ENCODE peak calls at places on chromosomes 13 and 19, in ten cellular contexts. X is colonic mucosa; U is fibroblast of lung; D is cardiac muscle cell; V is heart right ventricle; I is WERI-Rb-1; F is SK-N-SH; W is IMR-90; H is CD8-positive, alpha-beta T cell; Q is AG10803. B is an unnamed sample.

GRCh38 chr13:36038785-36039415 is 92.3 kb downstream of the DCLK1 start:
- DNase-seq in X (no peak), U (peak), D (no peak), V (no peak), I (no peak), F (no peak), W (no peak), H (no peak), Q (no peak), B (peak)

GRCh38 chr13:24700539-24700938 is 20.3 kb downstream of the ATP12A start:
- DNase-seq in X (no peak), U (no peak), D (no peak), V (no peak), I (no peak), F (no peak), W (no peak), H (no peak), Q (no peak), B (no peak)

GRCh38 chr19:10155834-10156233 is 36.1 kb upstream of the EIF3G start:
- DNase-seq in X (no peak), U (peak), D (no peak), V (no peak), I (no peak), F (no peak), W (peak), H (no peak), Q (no peak), B (peak)

GRCh38 chr13:19967619-19968018 is 9.1 kb downstream of the ZMYM2 start:
- DNase-seq in X (no peak), U (no peak), D (no peak), V (no peak), I (no peak), F (no peak), W (no peak), H (no peak), Q (no peak), B (no peak)

GRCh38 chr19:46221981-46222610 is 7.4 kb upstream of the IGFL1 start:
- DNase-seq in X (no peak), U (peak), D (peak), V (peak), I (no peak), F (no peak), W (peak), H (no peak), Q (peak), B (peak)

GRCh38 chr19:4019578-4019977 is 12.0 kb downstream of the PIAS4 start:
- DNase-seq in X (no peak), U (no peak), D (no peak), V (no peak), I (no peak), F (no peak), W (no peak), H (no peak), Q (no peak), B (no peak)

GRCh38 chr19:4298772-4299550 is 3.2 kb downstream of the TMIGD2 start:
- DNase-seq in X (no peak), U (no peak), D (no peak), V (no peak), I (no peak), F (no peak), W (no peak), H (no peak), Q (no peak), B (no peak)

GRCh38 chr13:25179810-25180437 is 7.8 kb upstream of the AMER2 start:
- DNase-seq in X (no peak), U (no peak), D (no peak), V (no peak), I (peak), F (no peak), W (no peak), H (no peak), Q (no peak), B (no peak)

GRCh38 chr19:33998302-33998701 is 174.0 kb upstream of the LSM14A start:
- DNase-seq in X (no peak), U (no peak), D (no peak), V (no peak), I (no peak), F (peak), W (no peak), H (no peak), Q (no peak), B (no peak)

GRCh38 chr13:101579291-101579802 is 126.9 kb downstream of the ITGBL1 start:
- DNase-seq in X (no peak), U (peak), D (peak), V (no peak), I (no peak), F (peak), W (peak), H (no peak), Q (peak), B (peak)

GRCh38 chr13:95921485-95921884 is 131.7 kb downstream of the UGGT2 start:
- DNase-seq in X (no peak), U (no peak), D (no peak), V (no peak), I (no peak), F (no peak), W (peak), H (no peak), Q (peak), B (no peak)

GRCh38 chr19:54673222-54673621 is 10.4 kb downstream of the LILRB4 start:
- DNase-seq in X (no peak), U (no peak), D (no peak), V (no peak), I (no peak), F (no peak), W (no peak), H (no peak), Q (no peak), B (no peak)

GRCh38 chr19:3133793-3134116 is 2.1 kb upstream of the GNA15 start:
- DNase-seq in X (no peak), U (no peak), D (no peak), V (no peak), I (no peak), F (no peak), W (no peak), H (no peak), Q (no peak), B (no peak)

GRCh38 chr13:63433546-63434150 is 2018.0 kb upstream of the PCDH20 start:
- DNase-seq in X (no peak), U (peak), D (no peak), V (no peak), I (no peak), F (no peak), W (peak), H (no peak), Q (no peak), B (no peak)

GRCh38 chr19:39411832-39412099 is 703 bp upstream of the PLEKHG2 start:
- DNase-seq in X (peak), U (peak), D (peak), V (peak), I (peak), F (peak), W (peak), H (peak), Q (peak), B (peak)

GRCh38 chr19:41702208-41702651 is 6.2 kb upstream of the CEACAM5 start:
- DNase-seq in X (no peak), U (no peak), D (no peak), V (no peak), I (no peak), F (no peak), W (peak), H (no peak), Q (peak), B (peak)

GRCh38 chr19:56156768-56157167 is 15.7 kb downstream of the ZNF444 start:
- DNase-seq in X (peak), U (no peak), D (no peak), V (peak), I (no peak), F (no peak), W (no peak), H (no peak), Q (no peak), B (no peak)

GRCh38 chr19:56153507-56153906 is 12.4 kb downstream of the ZNF444 start:
- DNase-seq in X (no peak), U (no peak), D (peak), V (no peak), I (peak), F (no peak), W (no peak), H (no peak), Q (no peak), B (no peak)

GRCh38 chr19:56158170-56158757 is 17.2 kb downstream of the ZNF444 start:
- DNase-seq in X (no peak), U (no peak), D (no peak), V (no peak), I (no peak), F (no peak), W (no peak), H (no peak), Q (no peak), B (no peak)

GRCh38 chr19:56152644-56153043 is 11.6 kb downstream of the ZNF444 start:
- DNase-seq in X (no peak), U (no peak), D (no peak), V (no peak), I (peak), F (no peak), W (no peak), H (no peak), Q (no peak), B (no peak)

GRCh38 chr19:56155124-56155687 is 14.1 kb downstream of the ZNF444 start:
- DNase-seq in X (no peak), U (no peak), D (no peak), V (peak), I (peak), F (peak), W (no peak), H (no peak), Q (no peak), B (no peak)
- TF ChIP-seq CTCF in X (no peak), U (peak), D (peak), V (peak), I (peak), F (peak), W (peak), H (peak), Q (peak), B (peak)

DNA sequence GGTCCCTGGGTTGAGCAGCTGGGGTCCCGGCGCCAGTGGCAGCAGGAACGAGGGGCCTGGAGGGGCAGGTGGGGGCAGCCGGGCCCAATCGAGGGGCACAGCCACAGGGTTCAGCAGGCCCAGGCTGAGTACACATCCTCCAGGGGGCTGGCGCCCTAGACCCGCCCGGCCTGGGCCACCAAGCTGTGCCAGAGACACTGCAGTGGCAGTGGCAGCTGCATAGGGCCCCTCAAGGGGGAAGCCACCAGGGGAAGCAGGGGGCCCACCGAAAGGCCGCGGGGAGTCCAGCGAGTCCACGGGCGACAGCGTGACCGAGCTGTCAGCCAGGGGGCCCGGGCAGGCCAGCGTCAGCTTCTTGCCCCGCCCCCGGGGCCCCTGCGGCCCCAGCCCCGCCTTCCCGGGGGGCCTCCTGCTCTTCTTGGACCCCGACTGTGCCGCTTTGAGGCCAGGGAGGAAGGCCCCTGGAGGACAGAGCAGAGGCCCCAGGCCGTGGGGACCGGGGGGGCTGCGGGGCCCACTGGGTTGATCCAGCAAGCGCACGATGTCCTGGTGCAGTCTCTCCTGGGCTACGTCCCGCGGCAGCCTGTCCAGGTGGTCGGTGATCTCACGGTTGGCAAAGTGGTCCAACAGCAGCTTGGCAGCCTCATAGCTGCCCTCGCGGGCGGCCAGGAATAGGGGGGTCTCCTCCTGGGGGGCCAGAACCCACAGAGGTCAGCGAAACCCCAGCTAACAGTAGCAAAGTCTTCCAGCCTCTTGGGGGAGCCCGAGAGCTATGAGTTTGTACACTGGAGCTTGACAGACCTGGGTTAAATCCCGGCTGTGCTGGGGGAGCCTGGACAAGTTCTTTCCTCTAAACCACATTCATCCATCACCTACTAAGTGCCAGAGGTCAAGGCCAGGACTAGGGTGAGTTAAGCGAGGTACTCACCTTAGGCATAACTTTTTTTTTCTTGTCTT is 39.5 kb downstream of the NOTCH3 start:
- DNase-seq in X (no peak), U (no peak), D (no peak), V (no peak), I (peak), F (peak), W (peak), H (no peak), Q (peak), B (no peak)
- TF ChIP-seq CTCF in X (no peak), U (peak), D (peak), V (no peak), I (peak), F (peak), W (peak), H (no peak), Q (peak), B (peak)

GRCh38 chr13:113208424-113209335 is at the start of gene PCID2:
- DNase-seq in X (peak), U (peak), D (peak), V (peak), I (peak), F (peak), W (peak), H (peak), Q (peak), B (peak)
- TF ChIP-seq CTCF in X (no peak), U (no peak), D (no peak), V (no peak), I (peak), F (no peak), W (no peak), H (no peak), Q (no peak), B (no peak)

DNA sequence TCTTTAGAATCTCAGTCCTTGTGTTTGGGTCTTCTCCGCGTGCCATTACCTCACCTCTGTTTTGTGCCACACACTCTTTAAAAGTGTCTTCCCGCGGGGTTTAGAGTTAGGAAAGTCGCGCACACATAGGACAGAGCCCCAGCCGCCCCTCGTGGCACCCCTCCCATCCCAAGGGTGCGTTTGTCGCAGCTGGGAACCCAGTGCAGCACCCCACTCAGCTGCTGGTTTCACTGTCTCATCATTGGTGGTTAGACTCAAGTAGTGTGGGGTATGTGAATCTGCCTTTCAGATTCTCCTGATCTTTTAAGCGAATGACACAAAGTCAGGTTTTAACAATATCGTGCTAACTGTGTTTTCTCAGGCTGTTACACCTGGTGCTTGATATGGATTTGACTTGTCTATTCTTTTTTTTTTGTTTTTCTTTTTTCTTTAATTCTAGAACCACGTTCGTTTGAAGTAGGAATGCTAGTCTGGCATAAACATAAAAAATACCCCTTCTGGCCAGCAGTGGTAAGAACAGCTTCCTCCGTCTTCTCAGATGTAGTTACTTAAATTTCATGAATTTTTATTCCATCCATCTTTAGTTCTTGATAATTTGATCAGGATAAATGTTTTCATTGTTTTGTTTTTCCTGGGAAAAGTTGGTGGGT is 19.5 kb upstream of the NDUFS7 start:
- DNase-seq in X (no peak), U (no peak), D (no peak), V (no peak), I (no peak), F (no peak), W (peak), H (peak), Q (no peak), B (no peak)
- TF ChIP-seq CTCF in X (no peak), U (peak), D (no peak), V (no peak), I (no peak), F (peak), W (peak), H (peak), Q (peak), B (peak)

GRCh38 chr19:31749231-31749630 is 400.0 kb upstream of the TSHZ3 start:
- DNase-seq in X (no peak), U (no peak), D (no peak), V (no peak), I (peak), F (no peak), W (no peak), H (no peak), Q (no peak), B (no peak)
- TF ChIP-seq CTCF in X (no peak), U (no peak), D (no peak), V (no peak), I (peak), F (no peak), W (no peak), H (no peak), Q (no peak), B (no peak)

GRCh38 chr13:97946951-97947588 is 6.4 kb upstream of the IPO5 start:
- DNase-seq in X (no peak), U (peak), D (no peak), V (no peak), I (no peak), F (no peak), W (peak), H (no peak), Q (peak), B (peak)

GRCh38 chr13:97945342-97945741 is 8.1 kb upstream of the IPO5 start:
- DNase-seq in X (no peak), U (no peak), D (no peak), V (no peak), I (no peak), F (no peak), W (peak), H (no peak), Q (peak), B (no peak)

GRCh38 chr13:97948041-97948440 is 5.4 kb upstream of the IPO5 start:
- DNase-seq in X (no peak), U (no peak), D (no peak), V (no peak), I (no peak), F (no peak), W (peak), H (no peak), Q (no peak), B (peak)

GRCh38 chr13:97944396-97945029 is 9.0 kb upstream of the IPO5 start:
- DNase-seq in X (no peak), U (peak), D (no peak), V (no peak), I (no peak), F (no peak), W (peak), H (no peak), Q (no peak), B (peak)

GRCh38 chr13:97945792-97946419 is 7.6 kb upstream of the IPO5 start:
- DNase-seq in X (no peak), U (no peak), D (no peak), V (no peak), I (no peak), F (no peak), W (peak), H (no peak), Q (peak), B (peak)
- TF ChIP-seq CTCF in X (no peak), U (no peak), D (no peak), V (no peak), I (no peak), F (peak), W (no peak), H (no peak), Q (peak), B (peak)

GRCh38 chr19:51365211-51366049 is 758 bp downstream of the ETFB start:
- DNase-seq in X (peak), U (peak), D (peak), V (no peak), I (no peak), F (no peak), W (peak), H (no peak), Q (peak), B (peak)
- TF ChIP-seq CTCF in X (no peak), U (peak), D (peak), V (no peak), I (no peak), F (no peak), W (no peak), H (peak), Q (peak), B (no peak)